ENCODE peak calls at places on chromosomes 6 and 20, in seven cellular contexts. One of them, this sample, is unnamed.
A peak's percentile ranks its signal among the peaks of the same experiment; 100 is the strongest.

GRCh38 chr6:150201791-150202329 is 59.0 kb downstream of the PPP1R14C start:
- DNase-seq in psoas muscle: no peak
- DNase-seq in tibial nerve: no peak
- DNase-seq in H9: no peak
- DNase-seq in neuronal stem cell: no peak
- DNase-seq in OCI-LY7: no peak
- DNase-seq in ovary: no peak
- DNase-seq in this sample: no peak

GRCh38 chr6:166934174-166934573 is 22.2 kb downstream of the RNASET2 start:
- DNase-seq in neuronal stem cell: no peak
- DNase-seq in psoas muscle: no peak
- DNase-seq in H9: no peak
- DNase-seq in OCI-LY7: no peak
- DNase-seq in tibial nerve: no peak
- DNase-seq in ovary: no peak
- DNase-seq in this sample: no peak

GRCh38 chr6:31837612-31838553 is 10.3 kb downstream of the HSPA1B start:
- DNase-seq in ovary: no peak
- DNase-seq in neuronal stem cell: no peak
- DNase-seq in psoas muscle: no peak
- DNase-seq in H9: no peak
- DNase-seq in OCI-LY7: peak; percentile 27
- DNase-seq in tibial nerve: no peak
- DNase-seq in this sample: no peak

GRCh38 chr6:169933251-169933821 is 181.9 kb downstream of the ERMARD start:
- DNase-seq in OCI-LY7: no peak
- DNase-seq in psoas muscle: no peak
- DNase-seq in H9: no peak
- DNase-seq in neuronal stem cell: no peak
- DNase-seq in ovary: no peak
- DNase-seq in tibial nerve: no peak
- DNase-seq in this sample: no peak

GRCh38 chr6:53065266-53066058 is at the start of gene FBXO9:
- DNase-seq in H9: peak; percentile 72
- DNase-seq in OCI-LY7: peak; percentile 79
- DNase-seq in psoas muscle: peak; percentile 74
- DNase-seq in tibial nerve: no peak
- DNase-seq in neuronal stem cell: peak; percentile 79
- DNase-seq in ovary: peak; percentile 84
- DNase-seq in this sample: peak; percentile 74

GRCh38 chr20:45934046-45934586 is 367 bp upstream of the PCIF1 start:
- DNase-seq in ovary: no peak
- DNase-seq in OCI-LY7: peak; percentile 76
- DNase-seq in psoas muscle: peak; percentile 77
- DNase-seq in neuronal stem cell: no peak
- DNase-seq in H9: peak; percentile 79
- DNase-seq in tibial nerve: peak; percentile 37
- DNase-seq in this sample: no peak

GRCh38 chr6:25359191-25359861 is 80.2 kb downstream of the CARMIL1 start:
- DNase-seq in neuronal stem cell: peak; percentile 6
- DNase-seq in ovary: no peak
- DNase-seq in psoas muscle: peak; percentile 64
- DNase-seq in tibial nerve: no peak
- DNase-seq in OCI-LY7: no peak
- DNase-seq in H9: no peak
- DNase-seq in this sample: no peak

GRCh38 chr6:163249651-163250101 is 164.8 kb upstream of the QKI start:
- DNase-seq in H9: no peak
- DNase-seq in OCI-LY7: no peak
- DNase-seq in ovary: no peak
- DNase-seq in tibial nerve: no peak
- DNase-seq in neuronal stem cell: no peak
- DNase-seq in psoas muscle: no peak
- DNase-seq in this sample: no peak

GRCh38 chr20:9981834-9982233 is 53.0 kb upstream of the ANKEF1 start:
- DNase-seq in ovary: no peak
- DNase-seq in neuronal stem cell: no peak
- DNase-seq in OCI-LY7: no peak
- DNase-seq in H9: no peak
- DNase-seq in tibial nerve: no peak
- DNase-seq in psoas muscle: no peak
- DNase-seq in this sample: no peak

GRCh38 chr6:39360378-39360777 is 37.9 kb upstream of the KCNK16 start:
- DNase-seq in psoas muscle: no peak
- DNase-seq in OCI-LY7: no peak
- DNase-seq in neuronal stem cell: no peak
- DNase-seq in tibial nerve: no peak
- DNase-seq in H9: no peak
- DNase-seq in ovary: no peak
- DNase-seq in this sample: no peak

GRCh38 chr20:24580855-24581254 is 111.4 kb downstream of the SYNDIG1 start:
- DNase-seq in ovary: no peak
- DNase-seq in H9: no peak
- DNase-seq in psoas muscle: no peak
- DNase-seq in neuronal stem cell: no peak
- DNase-seq in tibial nerve: no peak
- DNase-seq in OCI-LY7: no peak
- DNase-seq in this sample: no peak

DNA sequence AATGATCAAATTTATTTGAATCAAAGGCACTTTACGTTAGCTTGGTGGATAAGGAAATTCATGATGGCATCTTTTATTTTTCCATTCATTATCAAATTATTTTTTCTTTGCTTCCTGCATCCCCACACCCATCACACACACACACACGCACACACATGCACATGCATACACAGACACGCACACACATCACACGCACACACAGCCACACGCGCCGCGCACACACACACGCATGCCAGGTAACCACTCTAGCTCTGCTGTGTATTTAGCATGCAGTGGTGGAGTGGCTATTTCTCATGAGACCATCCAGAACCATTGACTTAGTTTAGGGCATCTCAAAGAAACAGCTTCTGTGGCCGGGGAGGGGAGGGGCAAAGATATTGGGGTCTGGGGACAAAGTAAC is 47.0 kb downstream of the GNAS start:
- DNase-seq in psoas muscle: no peak
- DNase-seq in ovary: no peak
- DNase-seq in OCI-LY7: no peak
- DNase-seq in tibial nerve: no peak
- DNase-seq in H9: no peak
- DNase-seq in neuronal stem cell: no peak
- DNase-seq in this sample: no peak
- H3K9me3 ChIP-seq in psoas muscle: no peaks in the 10 kb centered on the region
- H3K9me3 ChIP-seq in ovary: no peaks in the 10 kb centered on the region
- H3K9me3 ChIP-seq in OCI-LY7: no peaks in the 10 kb centered on the region
- H3K9me3 ChIP-seq in tibial nerve: no peaks in the 10 kb centered on the region
- H3K9me3 ChIP-seq in H9: no peaks in the 10 kb centered on the region
- H3K9me3 ChIP-seq in neuronal stem cell: no peaks in the 10 kb centered on the region
- H3K9me3 ChIP-seq in this sample: no peaks in the 10 kb centered on the region

GRCh38 chr20:21517566-21518277 is 3.9 kb upstream of the NKX2-2 start:
- DNase-seq in OCI-LY7: no peak
- DNase-seq in tibial nerve: no peak
- DNase-seq in neuronal stem cell: no peak
- DNase-seq in ovary: no peak
- DNase-seq in psoas muscle: no peak
- DNase-seq in H9: peak; percentile 49
- DNase-seq in this sample: no peak
- H3K9me3 ChIP-seq in OCI-LY7: no peaks in the 10 kb centered on the region
- H3K9me3 ChIP-seq in tibial nerve: no peaks in the 10 kb centered on the region
- H3K9me3 ChIP-seq in neuronal stem cell: no peaks in the 10 kb centered on the region
- H3K9me3 ChIP-seq in ovary: no peaks in the 10 kb centered on the region
- H3K9me3 ChIP-seq in psoas muscle: no peaks in the 10 kb centered on the region
- H3K9me3 ChIP-seq in H9: no peaks in the 10 kb centered on the region
- H3K9me3 ChIP-seq in this sample: no peaks in the 10 kb centered on the region

GRCh38 chr20:44761423-44761822 is 15.8 kb downstream of the KCNK15 start:
- DNase-seq in H9: no peak
- DNase-seq in ovary: no peak
- DNase-seq in psoas muscle: no peak
- DNase-seq in neuronal stem cell: no peak
- DNase-seq in tibial nerve: no peak
- DNase-seq in OCI-LY7: no peak
- DNase-seq in this sample: no peak
- H3K9me3 ChIP-seq in H9: no peaks in the 10 kb centered on the region
- H3K9me3 ChIP-seq in ovary: no peaks in the 10 kb centered on the region
- H3K9me3 ChIP-seq in psoas muscle: no peaks in the 10 kb centered on the region
- H3K9me3 ChIP-seq in neuronal stem cell: no peaks in the 10 kb centered on the region
- H3K9me3 ChIP-seq in tibial nerve: no peaks in the 10 kb centered on the region
- H3K9me3 ChIP-seq in OCI-LY7: no peaks in the 10 kb centered on the region
- H3K9me3 ChIP-seq in this sample: no peaks in the 10 kb centered on the region

GRCh38 chr20:37882961-37883712 is 19.8 kb upstream of the VSTM2L start:
- DNase-seq in tibial nerve: no peak
- DNase-seq in psoas muscle: no peak
- DNase-seq in OCI-LY7: no peak
- DNase-seq in ovary: no peak
- DNase-seq in neuronal stem cell: no peak
- DNase-seq in H9: no peak
- DNase-seq in this sample: no peak
- H3K9me3 ChIP-seq in tibial nerve: no peaks in the 10 kb centered on the region
- H3K9me3 ChIP-seq in psoas muscle: no peaks in the 10 kb centered on the region
- H3K9me3 ChIP-seq in OCI-LY7: no peaks in the 10 kb centered on the region
- H3K9me3 ChIP-seq in ovary: no peaks in the 10 kb centered on the region
- H3K9me3 ChIP-seq in neuronal stem cell: no peaks in the 10 kb centered on the region
- H3K9me3 ChIP-seq in H9: no peaks in the 10 kb centered on the region
- H3K9me3 ChIP-seq in this sample: no peaks in the 10 kb centered on the region

GRCh38 chr20:15542655-15543054 is 1030.6 kb downstream of the KIF16B start:
- DNase-seq in H9: no peak
- DNase-seq in psoas muscle: no peak
- DNase-seq in OCI-LY7: no peak
- DNase-seq in ovary: no peak
- DNase-seq in tibial nerve: no peak
- DNase-seq in neuronal stem cell: no peak
- DNase-seq in this sample: no peak
- H3K9me3 ChIP-seq in H9: no peaks in the 10 kb centered on the region
- H3K9me3 ChIP-seq in psoas muscle: no peaks in the 10 kb centered on the region
- H3K9me3 ChIP-seq in OCI-LY7: no peaks in the 10 kb centered on the region
- H3K9me3 ChIP-seq in ovary: no peaks in the 10 kb centered on the region
- H3K9me3 ChIP-seq in tibial nerve: no peaks in the 10 kb centered on the region
- H3K9me3 ChIP-seq in neuronal stem cell: peaks cover 9% of the 10 kb centered on the region
- H3K9me3 ChIP-seq in this sample: no peaks in the 10 kb centered on the region

GRCh38 chr20:519999-520398 is 23.6 kb downstream of the CSNK2A1 start:
- DNase-seq in psoas muscle: no peak
- DNase-seq in ovary: no peak
- DNase-seq in OCI-LY7: no peak
- DNase-seq in neuronal stem cell: no peak
- DNase-seq in H9: no peak
- DNase-seq in tibial nerve: no peak
- DNase-seq in this sample: no peak
- H3K9me3 ChIP-seq in psoas muscle: peaks cover 12% of the 10 kb centered on the region
- H3K9me3 ChIP-seq in ovary: no peaks in the 10 kb centered on the region
- H3K9me3 ChIP-seq in OCI-LY7: peaks cover 21% of the 10 kb centered on the region
- H3K9me3 ChIP-seq in neuronal stem cell: peaks cover 46% of the 10 kb centered on the region
- H3K9me3 ChIP-seq in H9: no peaks in the 10 kb centered on the region
- H3K9me3 ChIP-seq in tibial nerve: peaks cover 26% of the 10 kb centered on the region
- H3K9me3 ChIP-seq in this sample: no peaks in the 10 kb centered on the region